ENCODE peak calls at places on chromosomes 2 and 18, in six cellular contexts. One of them, this sample, is unnamed. For H3K79me2, the result is how much of the 10 kb centered on the place peaks cover.

GRCh38 chr18:73717570-73717969 is 430.1 kb downstream of the FBXO15 start:
- DNase-seq in SK-N-SH: no peak
- DNase-seq in K562: no peak
- DNase-seq in HepG2: no peak
- DNase-seq in PC-9: peak
- DNase-seq in HCT116: no peak
- DNase-seq in this sample: no peak

GRCh38 chr2:119691189-119691588 is 12.2 kb downstream of the TMEM177 start:
- DNase-seq in HepG2: no peak
- DNase-seq in PC-9: no peak
- DNase-seq in HCT116: no peak
- DNase-seq in K562: no peak
- DNase-seq in SK-N-SH: no peak
- DNase-seq in this sample: no peak

GRCh38 chr2:175930504-175930903 is 71.6 kb downstream of the LNPK start:
- DNase-seq in PC-9: peak
- DNase-seq in HepG2: no peak
- DNase-seq in SK-N-SH: no peak
- DNase-seq in K562: no peak
- DNase-seq in HCT116: no peak
- DNase-seq in this sample: no peak

GRCh38 chr2:107337209-107337898 is 451.4 kb upstream of the ST6GAL2 start:
- DNase-seq in HepG2: no peak
- DNase-seq in HCT116: no peak
- DNase-seq in SK-N-SH: no peak
- DNase-seq in K562: no peak
- DNase-seq in PC-9: no peak
- DNase-seq in this sample: peak

GRCh38 chr2:236972491-236973379 is 113.0 kb upstream of the COPS8 start:
- DNase-seq in HCT116: no peak
- DNase-seq in SK-N-SH: no peak
- DNase-seq in PC-9: peak
- DNase-seq in HepG2: peak
- DNase-seq in K562: no peak
- DNase-seq in this sample: peak

GRCh38 chr18:40210696-40211095 is 1744.3 kb upstream of the PIK3C3 start:
- DNase-seq in HepG2: no peak
- DNase-seq in SK-N-SH: no peak
- DNase-seq in K562: no peak
- DNase-seq in PC-9: no peak
- DNase-seq in HCT116: no peak
- DNase-seq in this sample: no peak

GRCh38 chr2:38515155-38516074 is 87.3 kb downstream of the HNRNPLL start:
- DNase-seq in K562: peak
- DNase-seq in HCT116: no peak
- DNase-seq in PC-9: no peak
- DNase-seq in HepG2: no peak
- DNase-seq in SK-N-SH: no peak
- DNase-seq in this sample: no peak

GRCh38 chr2:64978514-64979268 is 10.5 kb upstream of the SLC1A4 start:
- DNase-seq in K562: peak
- DNase-seq in SK-N-SH: no peak
- DNase-seq in PC-9: no peak
- DNase-seq in HCT116: peak
- DNase-seq in HepG2: no peak
- DNase-seq in this sample: no peak

GRCh38 chr18:57143265-57143664 is 3.6 kb upstream of the BOD1L2 start:
- DNase-seq in HCT116: no peak
- DNase-seq in K562: no peak
- DNase-seq in PC-9: no peak
- DNase-seq in SK-N-SH: no peak
- DNase-seq in HepG2: no peak
- DNase-seq in this sample: no peak

GRCh38 chr2:59804662-59805258 is 748.7 kb downstream of the BCL11A start:
- DNase-seq in K562: no peak
- DNase-seq in HepG2: no peak
- DNase-seq in SK-N-SH: no peak
- DNase-seq in HCT116: no peak
- DNase-seq in PC-9: no peak
- DNase-seq in this sample: no peak

GRCh38 chr2:49978341-49978740 is 824.0 kb upstream of the FSHR start:
- DNase-seq in HCT116: no peak
- DNase-seq in K562: no peak
- DNase-seq in PC-9: no peak
- DNase-seq in SK-N-SH: no peak
- DNase-seq in HepG2: no peak
- DNase-seq in this sample: no peak

GRCh38 chr2:120503793-120504571 is 158.0 kb downstream of the INHBB start:
- DNase-seq in SK-N-SH: no peak
- DNase-seq in PC-9: no peak
- DNase-seq in HepG2: peak
- DNase-seq in HCT116: no peak
- DNase-seq in K562: no peak
- DNase-seq in this sample: peak

GRCh38 chr2:192201116-192201515 is 6.4 kb upstream of the TMEFF2 start:
- DNase-seq in SK-N-SH: no peak
- DNase-seq in HCT116: no peak
- DNase-seq in K562: no peak
- DNase-seq in PC-9: no peak
- DNase-seq in HepG2: no peak
- DNase-seq in this sample: no peak

GRCh38 chr2:26913599-26914285 is 56.7 kb upstream of the MAPRE3 start:
- DNase-seq in PC-9: no peak
- DNase-seq in HepG2: no peak
- DNase-seq in K562: no peak
- DNase-seq in SK-N-SH: no peak
- DNase-seq in HCT116: no peak
- DNase-seq in this sample: peak
- H3K27ac ChIP-seq in PC-9: no peak
- H3K27ac ChIP-seq in HepG2: no peak
- H3K27ac ChIP-seq in K562: no peak
- H3K27ac ChIP-seq in SK-N-SH: peak
- H3K27ac ChIP-seq in HCT116: no peak
- H3K27ac ChIP-seq in this sample: no peak

DNA sequence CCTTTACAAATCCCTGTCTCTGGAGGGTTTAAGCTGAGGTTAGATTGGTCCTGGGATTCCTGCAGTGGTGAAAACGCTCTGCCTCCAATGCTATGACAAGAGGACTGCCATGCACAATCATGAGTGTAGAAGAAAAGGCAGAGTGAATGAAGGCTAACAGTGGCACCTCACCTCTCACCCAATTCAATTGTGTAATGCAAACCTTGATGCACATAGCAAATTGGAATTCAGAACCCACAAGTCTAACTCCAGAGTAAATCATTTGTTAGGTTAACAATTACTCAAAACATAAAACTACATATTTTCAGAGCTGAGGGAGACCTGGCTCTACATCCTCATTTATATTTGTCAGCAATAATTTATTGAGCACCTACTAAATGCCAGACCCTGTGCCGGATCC is 1.8 kb downstream of the TGFBRAP1 start:
- DNase-seq in HepG2: no peak
- DNase-seq in SK-N-SH: no peak
- DNase-seq in K562: no peak
- DNase-seq in PC-9: no peak
- DNase-seq in HCT116: no peak
- DNase-seq in this sample: no peak
- H3K79me2 ChIP-seq in HepG2: half or more
- H3K79me2 ChIP-seq in SK-N-SH: under half
- H3K79me2 ChIP-seq in K562: half or more
- H3K79me2 ChIP-seq in PC-9: half or more
- H3K79me2 ChIP-seq in HCT116: half or more
- H3K79me2 ChIP-seq in this sample: half or more

GRCh38 chr2:231379266-231380215 is 16.0 kb upstream of the B3GNT7 start:
- DNase-seq in HCT116: no peak
- DNase-seq in K562: no peak
- DNase-seq in HepG2: peak
- DNase-seq in SK-N-SH: no peak
- DNase-seq in PC-9: peak
- DNase-seq in this sample: no peak
- H3K27ac ChIP-seq in HCT116: no peak
- H3K27ac ChIP-seq in K562: no peak
- H3K27ac ChIP-seq in HepG2: no peak
- H3K27ac ChIP-seq in SK-N-SH: no peak
- H3K27ac ChIP-seq in PC-9: peak
- H3K27ac ChIP-seq in this sample: no peak

DNA sequence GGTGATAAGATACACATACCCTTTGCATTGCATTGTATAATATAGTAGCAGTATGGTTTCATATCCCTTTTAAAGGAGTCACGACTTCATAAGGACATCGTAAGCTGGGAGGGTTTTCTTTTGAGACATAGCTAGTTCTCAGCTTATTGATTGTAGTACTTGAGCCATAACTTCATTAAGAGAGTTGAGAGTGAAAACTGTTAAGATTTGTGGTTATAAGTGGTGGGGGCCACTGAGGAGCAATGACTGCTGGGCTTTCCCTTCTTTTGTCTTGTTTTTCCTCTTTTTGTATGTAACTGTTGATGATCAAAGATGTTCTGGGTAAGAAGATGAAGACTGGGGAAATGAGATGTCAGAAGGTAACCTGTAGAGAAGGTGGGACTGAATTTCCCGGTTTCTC is 11.0 kb downstream of the EIF5B start:
- DNase-seq in K562: no peak
- DNase-seq in SK-N-SH: no peak
- DNase-seq in HCT116: no peak
- DNase-seq in HepG2: no peak
- DNase-seq in PC-9: no peak
- DNase-seq in this sample: no peak
- H3K79me2 ChIP-seq in K562: half or more
- H3K79me2 ChIP-seq in SK-N-SH: half or more
- H3K79me2 ChIP-seq in HCT116: half or more
- H3K79me2 ChIP-seq in HepG2: half or more
- H3K79me2 ChIP-seq in PC-9: half or more
- H3K79me2 ChIP-seq in this sample: half or more

GRCh38 chr2:154140249-154141025 is 268.7 kb downstream of the GALNT13 start:
- DNase-seq in HepG2: no peak
- DNase-seq in K562: no peak
- DNase-seq in SK-N-SH: no peak
- DNase-seq in PC-9: no peak
- DNase-seq in HCT116: no peak
- DNase-seq in this sample: no peak

DNA sequence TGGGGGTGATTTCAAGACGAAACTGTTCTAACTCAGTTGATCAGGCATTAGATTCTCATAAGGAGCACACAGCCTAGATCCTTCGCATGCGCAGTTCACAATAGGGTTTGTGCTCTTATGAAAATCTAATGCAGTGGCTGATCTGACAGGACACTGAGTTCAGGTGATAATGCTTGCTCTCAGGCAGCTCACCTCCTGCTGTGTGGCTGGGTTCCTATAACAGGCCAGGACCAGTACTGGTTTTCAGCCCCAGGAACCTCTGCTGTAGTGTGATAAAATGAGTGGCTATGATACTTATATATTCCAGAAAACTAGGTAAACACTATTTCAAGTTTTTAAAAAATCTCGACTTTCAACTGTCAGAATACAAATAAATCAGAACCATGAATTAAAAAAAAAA is 271.4 kb downstream of the GALNT13 start:
- DNase-seq in HCT116: no peak
- DNase-seq in K562: no peak
- DNase-seq in HepG2: no peak
- DNase-seq in PC-9: no peak
- DNase-seq in SK-N-SH: no peak
- DNase-seq in this sample: no peak
- H3K27ac ChIP-seq in HCT116: no peak
- H3K27ac ChIP-seq in K562: no peak
- H3K27ac ChIP-seq in HepG2: no peak
- H3K27ac ChIP-seq in PC-9: peak
- H3K27ac ChIP-seq in SK-N-SH: no peak
- H3K27ac ChIP-seq in this sample: peak

GRCh38 chr2:99469394-99469793 is 20.4 kb downstream of the REV1 start:
- DNase-seq in HCT116: no peak
- DNase-seq in HepG2: no peak
- DNase-seq in K562: no peak
- DNase-seq in SK-N-SH: no peak
- DNase-seq in PC-9: no peak
- DNase-seq in this sample: peak

GRCh38 chr2:99471635-99472326 is 18.0 kb downstream of the REV1 start:
- DNase-seq in PC-9: no peak
- DNase-seq in SK-N-SH: no peak
- DNase-seq in K562: no peak
- DNase-seq in HepG2: no peak
- DNase-seq in HCT116: no peak
- DNase-seq in this sample: no peak

GRCh38 chr2:99473496-99474083 is 16.2 kb downstream of the REV1 start:
- DNase-seq in HCT116: no peak
- DNase-seq in SK-N-SH: no peak
- DNase-seq in K562: no peak
- DNase-seq in PC-9: no peak
- DNase-seq in HepG2: no peak
- DNase-seq in this sample: no peak

GRCh38 chr2:99472327-99472960 is 17.4 kb downstream of the REV1 start:
- DNase-seq in PC-9: no peak
- DNase-seq in K562: no peak
- DNase-seq in HepG2: no peak
- DNase-seq in SK-N-SH: no peak
- DNase-seq in HCT116: no peak
- DNase-seq in this sample: no peak

DNA sequence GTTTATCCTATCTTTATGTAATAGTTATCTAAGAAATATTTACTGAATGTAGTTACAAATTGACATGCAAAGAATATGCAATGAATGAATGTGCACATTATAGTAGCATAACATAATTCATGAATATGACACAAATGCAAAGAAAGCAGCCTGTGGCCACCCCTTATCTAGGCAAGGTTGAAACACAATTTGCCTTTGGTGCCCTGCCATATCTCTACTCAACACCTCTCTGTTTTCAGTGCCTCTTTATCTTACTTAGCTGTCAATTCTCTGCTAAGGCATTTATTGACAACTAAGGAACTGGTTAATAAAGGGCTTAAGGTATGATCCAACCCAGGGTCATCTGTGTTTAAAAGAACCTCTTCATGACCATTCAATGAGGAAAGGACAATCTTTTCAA is 18.9 kb downstream of the REV1 start:
- DNase-seq in K562: no peak
- DNase-seq in HepG2: no peak
- DNase-seq in SK-N-SH: no peak
- DNase-seq in PC-9: no peak
- DNase-seq in HCT116: no peak
- DNase-seq in this sample: no peak
- H3K79me2 ChIP-seq in K562: half or more
- H3K79me2 ChIP-seq in HepG2: half or more
- H3K79me2 ChIP-seq in SK-N-SH: half or more
- H3K79me2 ChIP-seq in PC-9: half or more
- H3K79me2 ChIP-seq in HCT116: half or more
- H3K79me2 ChIP-seq in this sample: half or more

GRCh38 chr18:80097201-80097600 is 11.9 kb upstream of the ADNP2 start:
- DNase-seq in SK-N-SH: no peak
- DNase-seq in HepG2: no peak
- DNase-seq in HCT116: no peak
- DNase-seq in PC-9: no peak
- DNase-seq in K562: no peak
- DNase-seq in this sample: no peak
- H3K27ac ChIP-seq in SK-N-SH: no peak
- H3K27ac ChIP-seq in HepG2: no peak
- H3K27ac ChIP-seq in HCT116: no peak
- H3K27ac ChIP-seq in PC-9: no peak
- H3K27ac ChIP-seq in K562: no peak
- H3K27ac ChIP-seq in this sample: no peak

GRCh38 chr2:128301501-128301966 is 17.1 kb downstream of the HS6ST1 start:
- DNase-seq in K562: no peak
- DNase-seq in HCT116: no peak
- DNase-seq in PC-9: no peak
- DNase-seq in SK-N-SH: no peak
- DNase-seq in HepG2: no peak
- DNase-seq in this sample: peak
- H3K79me2 ChIP-seq in K562: under half
- H3K79me2 ChIP-seq in HCT116: half or more
- H3K79me2 ChIP-seq in PC-9: half or more
- H3K79me2 ChIP-seq in SK-N-SH: under half
- H3K79me2 ChIP-seq in HepG2: half or more
- H3K79me2 ChIP-seq in this sample: under half

This sample was measured in osteoblast.